ENCODE peak calls at places on chromosomes 6 and 20, in ten cellular contexts. R is choroid plexus epithelial cell; P is hypothalamus; I is uterus; H is breast epithelium; M is posterior vena cava; F is activated effector memory CD4-positive, alpha-beta T cell treated with anti-CD3 and anti-CD28 coated beads, Interleukin-2, amount 50 U/mL, for 16 hours; S is NCI-H1092; B is glomerular endothelial cell; C is aorta. Z is an unnamed sample.

GRCh38 chr20:46872315-46873211 is 22.1 kb upstream of the EYA2 start:
- DNase-seq in C (no peak), R (no peak), P (no peak), S (no peak), H (no peak), I (no peak), B (no peak), F (no peak), M (no peak), Z (no peak)

GRCh38 chr20:3238616-3239025 is 369 bp downstream of the SLC4A11 start:
- DNase-seq in C (peak), H (no peak), S (peak), R (peak), I (no peak), B (no peak), M (no peak), F (peak), P (no peak), Z (peak)

GRCh38 chr20:58231678-58232077 is 3.2 kb upstream of the ANKRD60 start:
- DNase-seq in S (peak), P (no peak), C (no peak), H (no peak), M (no peak), I (no peak), R (no peak), F (no peak), B (no peak), Z (no peak)

GRCh38 chr20:2874456-2874855 is 1.2 kb downstream of the PTPRA start:
- DNase-seq in R (peak), P (peak), C (no peak), I (no peak), B (no peak), M (no peak), H (no peak), S (no peak), F (no peak), Z (no peak)

GRCh38 chr6:162965366-162965765 is 237.6 kb downstream of the PACRG start:
- DNase-seq in R (no peak), P (no peak), B (no peak), I (no peak), F (no peak), S (no peak), H (no peak), C (no peak), M (no peak), Z (no peak)

GRCh38 chr20:62878244-62879030 is 16.8 kb upstream of the TCFL5 start:
- DNase-seq in S (no peak), H (no peak), B (no peak), M (peak), C (no peak), R (no peak), P (no peak), F (no peak), I (no peak), Z (no peak)

GRCh38 chr6:98203170-98203806 is 631.1 kb upstream of the POU3F2 start:
- DNase-seq in F (no peak), P (no peak), B (no peak), M (no peak), R (peak), S (no peak), H (no peak), C (no peak), I (no peak), Z (no peak)

GRCh38 chr6:168088161-168089106 is 9.4 kb upstream of the FRMD1 start:
- DNase-seq in S (no peak), H (no peak), P (peak), C (no peak), M (peak), F (no peak), R (peak), B (no peak), I (peak), Z (no peak)

GRCh38 chr20:51084598-51084997 is 61.7 kb upstream of the KCNG1 start:
- DNase-seq in C (no peak), F (no peak), I (no peak), S (no peak), H (no peak), M (no peak), P (no peak), B (no peak), R (no peak), Z (peak)

GRCh38 chr6:110055387-110055735 is 77.2 kb downstream of the GPR6 start:
- DNase-seq in R (no peak), S (no peak), I (no peak), P (no peak), C (no peak), H (no peak), F (no peak), B (no peak), M (no peak), Z (no peak)

GRCh38 chr20:19835533-19836222 is 77.6 kb downstream of the RIN2 start:
- DNase-seq in H (no peak), P (peak), C (no peak), F (no peak), R (no peak), M (no peak), I (no peak), B (no peak), S (no peak), Z (no peak)

GRCh38 chr6:14915888-14916832 is 329.7 kb upstream of the JARID2 start:
- DNase-seq in S (no peak), R (no peak), H (no peak), F (no peak), M (no peak), B (no peak), C (no peak), P (no peak), I (no peak), Z (no peak)

GRCh38 chr6:18165746-18166145 is 10.5 kb downstream of the KDM1B start:
- DNase-seq in S (no peak), R (no peak), C (no peak), H (no peak), M (no peak), I (no peak), B (no peak), P (no peak), F (no peak), Z (no peak)

GRCh38 chr6:112651239-112651638 is 304.1 kb downstream of the RFPL4B start:
- DNase-seq in I (no peak), R (no peak), B (no peak), F (no peak), H (no peak), S (no peak), P (peak), C (no peak), M (no peak), Z (no peak)

GRCh38 chr6:99026135-99026534 is 78.4 kb upstream of the FBXL4 start:
- DNase-seq in F (no peak), M (no peak), I (no peak), S (no peak), B (no peak), R (no peak), P (no peak), C (no peak), H (no peak), Z (no peak)

GRCh38 chr20:13552061-13552460 is 86.7 kb downstream of the TASP1 start:
- DNase-seq in I (no peak), P (no peak), B (no peak), C (no peak), F (no peak), S (no peak), R (no peak), M (no peak), H (no peak), Z (no peak)

GRCh38 chr20:3696200-3696599 is 14.4 kb upstream of the ADAM33 start:
- DNase-seq in P (no peak), I (no peak), S (no peak), B (no peak), H (no peak), C (no peak), M (no peak), R (no peak), F (no peak), Z (no peak)

GRCh38 chr6:129936329-129937165 is 75.4 kb upstream of the TMEM244 start:
- DNase-seq in H (no peak), C (no peak), P (peak), S (no peak), R (peak), F (peak), M (no peak), I (no peak), B (peak), Z (no peak)